ENCODE peak calls at places on chromosome 19, in six cellular contexts. One of them, this sample, is unnamed.

GRCh38 chr19:12723643-12724426 is at the start of gene TNPO2:
- DNase-seq in NCI-H460: peak; percentile 38
- DNase-seq in HT1080: no peak
- DNase-seq in stimulated activated CD8-positive, alpha-beta memory T cell treated with anti-CD3 and anti-CD28 coated beads, Interleukin-7, amount 100 ng/mL, for 4 hours: peak; percentile 52
- DNase-seq in cardiac muscle cell: peak; percentile 83
- DNase-seq in cerebellar cortex: peak; percentile 87
- DNase-seq in this sample: no peak

GRCh38 chr19:1453525-1454371 is 3.8 kb downstream of the APC2 start:
- DNase-seq in NCI-H460: no peak
- DNase-seq in cerebellar cortex: peak; percentile 60
- DNase-seq in cardiac muscle cell: peak; percentile 36
- DNase-seq in HT1080: peak; percentile 43
- DNase-seq in stimulated activated CD8-positive, alpha-beta memory T cell treated with anti-CD3 and anti-CD28 coated beads, Interleukin-7, amount 100 ng/mL, for 4 hours: no peak
- DNase-seq in this sample: peak; percentile 64

GRCh38 chr19:39154626-39155100 is 29.1 kb downstream of the PAK4 start:
- DNase-seq in stimulated activated CD8-positive, alpha-beta memory T cell treated with anti-CD3 and anti-CD28 coated beads, Interleukin-7, amount 100 ng/mL, for 4 hours: no peak
- DNase-seq in HT1080: no peak
- DNase-seq in cerebellar cortex: no peak
- DNase-seq in cardiac muscle cell: no peak
- DNase-seq in NCI-H460: no peak
- DNase-seq in this sample: peak; percentile 89

GRCh38 chr19:30095171-30095570 is 153.1 kb downstream of the URI1 start:
- DNase-seq in stimulated activated CD8-positive, alpha-beta memory T cell treated with anti-CD3 and anti-CD28 coated beads, Interleukin-7, amount 100 ng/mL, for 4 hours: no peak
- DNase-seq in HT1080: no peak
- DNase-seq in cardiac muscle cell: no peak
- DNase-seq in cerebellar cortex: no peak
- DNase-seq in NCI-H460: no peak
- DNase-seq in this sample: no peak

GRCh38 chr19:41758846-41759245 is 3.5 kb downstream of the CEACAM6 start:
- DNase-seq in cerebellar cortex: peak; percentile 2
- DNase-seq in cardiac muscle cell: no peak
- DNase-seq in stimulated activated CD8-positive, alpha-beta memory T cell treated with anti-CD3 and anti-CD28 coated beads, Interleukin-7, amount 100 ng/mL, for 4 hours: no peak
- DNase-seq in NCI-H460: no peak
- DNase-seq in HT1080: no peak
- DNase-seq in this sample: no peak

GRCh38 chr19:57560049-57560491 is 407 bp upstream of the ZNF550 start:
- DNase-seq in cardiac muscle cell: no peak
- DNase-seq in cerebellar cortex: no peak
- DNase-seq in stimulated activated CD8-positive, alpha-beta memory T cell treated with anti-CD3 and anti-CD28 coated beads, Interleukin-7, amount 100 ng/mL, for 4 hours: no peak
- DNase-seq in NCI-H460: peak; percentile 41
- DNase-seq in HT1080: peak; percentile 79
- DNase-seq in this sample: peak; percentile 41

GRCh38 chr19:45900661-45901431 is 1.6 kb downstream of the MYPOP start:
- DNase-seq in NCI-H460: no peak
- DNase-seq in cardiac muscle cell: no peak
- DNase-seq in stimulated activated CD8-positive, alpha-beta memory T cell treated with anti-CD3 and anti-CD28 coated beads, Interleukin-7, amount 100 ng/mL, for 4 hours: no peak
- DNase-seq in HT1080: no peak
- DNase-seq in cerebellar cortex: no peak
- DNase-seq in this sample: no peak

GRCh38 chr19:41739361-41739760 is 16.0 kb upstream of the CEACAM6 start:
- DNase-seq in NCI-H460: no peak
- DNase-seq in stimulated activated CD8-positive, alpha-beta memory T cell treated with anti-CD3 and anti-CD28 coated beads, Interleukin-7, amount 100 ng/mL, for 4 hours: no peak
- DNase-seq in cerebellar cortex: no peak
- DNase-seq in cardiac muscle cell: no peak
- DNase-seq in HT1080: no peak
- DNase-seq in this sample: no peak

GRCh38 chr19:21492932-21493906 is 12.2 kb upstream of the ZNF429 start:
- DNase-seq in cardiac muscle cell: no peak
- DNase-seq in cerebellar cortex: no peak
- DNase-seq in HT1080: no peak
- DNase-seq in stimulated activated CD8-positive, alpha-beta memory T cell treated with anti-CD3 and anti-CD28 coated beads, Interleukin-7, amount 100 ng/mL, for 4 hours: no peak
- DNase-seq in NCI-H460: no peak
- DNase-seq in this sample: no peak

GRCh38 chr19:20926796-20927195 is 3.7 kb downstream of the ZNF85 start:
- DNase-seq in stimulated activated CD8-positive, alpha-beta memory T cell treated with anti-CD3 and anti-CD28 coated beads, Interleukin-7, amount 100 ng/mL, for 4 hours: no peak
- DNase-seq in cardiac muscle cell: no peak
- DNase-seq in NCI-H460: no peak
- DNase-seq in cerebellar cortex: no peak
- DNase-seq in HT1080: no peak
- DNase-seq in this sample: no peak

GRCh38 chr19:510606-511100 is 3.4 kb downstream of the TPGS1 start:
- DNase-seq in cerebellar cortex: peak; percentile 83
- DNase-seq in NCI-H460: peak; percentile 72
- DNase-seq in cardiac muscle cell: peak; percentile 92
- DNase-seq in stimulated activated CD8-positive, alpha-beta memory T cell treated with anti-CD3 and anti-CD28 coated beads, Interleukin-7, amount 100 ng/mL, for 4 hours: peak; percentile 85
- DNase-seq in HT1080: peak; percentile 86
- DNase-seq in this sample: peak; percentile 78

GRCh38 chr19:10858204-10858828 is 10.1 kb downstream of the C19orf38 start:
- DNase-seq in HT1080: no peak
- DNase-seq in stimulated activated CD8-positive, alpha-beta memory T cell treated with anti-CD3 and anti-CD28 coated beads, Interleukin-7, amount 100 ng/mL, for 4 hours: peak; percentile 18
- DNase-seq in cardiac muscle cell: peak; percentile 53
- DNase-seq in NCI-H460: no peak
- DNase-seq in cerebellar cortex: no peak
- DNase-seq in this sample: no peak

GRCh38 chr19:48656840-48657474 is 11.0 kb upstream of the CA11 start:
- DNase-seq in NCI-H460: no peak
- DNase-seq in stimulated activated CD8-positive, alpha-beta memory T cell treated with anti-CD3 and anti-CD28 coated beads, Interleukin-7, amount 100 ng/mL, for 4 hours: no peak
- DNase-seq in cardiac muscle cell: no peak
- DNase-seq in HT1080: peak; percentile 75
- DNase-seq in cerebellar cortex: peak; percentile 36
- DNase-seq in this sample: no peak

GRCh38 chr19:41705393-41706174 is 2.8 kb upstream of the CEACAM5 start:
- DNase-seq in HT1080: no peak
- DNase-seq in cerebellar cortex: no peak
- DNase-seq in stimulated activated CD8-positive, alpha-beta memory T cell treated with anti-CD3 and anti-CD28 coated beads, Interleukin-7, amount 100 ng/mL, for 4 hours: no peak
- DNase-seq in cardiac muscle cell: no peak
- DNase-seq in NCI-H460: peak; percentile 16
- DNase-seq in this sample: no peak

GRCh38 chr19:46953955-46954501 is 65.6 kb upstream of the NPAS1 start:
- DNase-seq in cerebellar cortex: no peak
- DNase-seq in cardiac muscle cell: no peak
- DNase-seq in stimulated activated CD8-positive, alpha-beta memory T cell treated with anti-CD3 and anti-CD28 coated beads, Interleukin-7, amount 100 ng/mL, for 4 hours: no peak
- DNase-seq in NCI-H460: no peak
- DNase-seq in HT1080: no peak
- DNase-seq in this sample: no peak

GRCh38 chr19:9205506-9206113 is 13.8 kb downstream of the OR7D4 start:
- DNase-seq in NCI-H460: peak; percentile 20
- DNase-seq in stimulated activated CD8-positive, alpha-beta memory T cell treated with anti-CD3 and anti-CD28 coated beads, Interleukin-7, amount 100 ng/mL, for 4 hours: peak; percentile 44
- DNase-seq in cerebellar cortex: peak; percentile 75
- DNase-seq in HT1080: peak; percentile 53
- DNase-seq in cardiac muscle cell: peak; percentile 50
- DNase-seq in this sample: peak; percentile 72

GRCh38 chr19:48963371-48964204 is 1.5 kb upstream of the FTL start:
- DNase-seq in stimulated activated CD8-positive, alpha-beta memory T cell treated with anti-CD3 and anti-CD28 coated beads, Interleukin-7, amount 100 ng/mL, for 4 hours: peak; percentile 62
- DNase-seq in NCI-H460: peak; percentile 65
- DNase-seq in cardiac muscle cell: peak; percentile 55
- DNase-seq in HT1080: peak; percentile 79
- DNase-seq in cerebellar cortex: peak; percentile 66
- DNase-seq in this sample: peak; percentile 68

GRCh38 chr19:17797397-17798201 is 2.7 kb downstream of the B3GNT3 start:
- DNase-seq in stimulated activated CD8-positive, alpha-beta memory T cell treated with anti-CD3 and anti-CD28 coated beads, Interleukin-7, amount 100 ng/mL, for 4 hours: no peak
- DNase-seq in cerebellar cortex: no peak
- DNase-seq in HT1080: peak; percentile 79
- DNase-seq in cardiac muscle cell: no peak
- DNase-seq in NCI-H460: peak; percentile 54
- DNase-seq in this sample: no peak

GRCh38 chr19:45922281-45922680 is 7.7 kb upstream of the NANOS2 start:
- DNase-seq in cerebellar cortex: peak; percentile 44
- DNase-seq in NCI-H460: no peak
- DNase-seq in cardiac muscle cell: no peak
- DNase-seq in HT1080: no peak
- DNase-seq in stimulated activated CD8-positive, alpha-beta memory T cell treated with anti-CD3 and anti-CD28 coated beads, Interleukin-7, amount 100 ng/mL, for 4 hours: no peak
- DNase-seq in this sample: no peak

GRCh38 chr19:2255982-2256685 is at the start of gene JSRP1:
- DNase-seq in cardiac muscle cell: no peak
- DNase-seq in cerebellar cortex: no peak
- DNase-seq in stimulated activated CD8-positive, alpha-beta memory T cell treated with anti-CD3 and anti-CD28 coated beads, Interleukin-7, amount 100 ng/mL, for 4 hours: no peak
- DNase-seq in NCI-H460: no peak
- DNase-seq in HT1080: no peak
- DNase-seq in this sample: peak; percentile 75

GRCh38 chr19:46634045-46634655 is 1.9 kb downstream of the GNG8 start:
- DNase-seq in cerebellar cortex: peak; percentile 62
- DNase-seq in HT1080: no peak
- DNase-seq in cardiac muscle cell: peak; percentile 88
- DNase-seq in stimulated activated CD8-positive, alpha-beta memory T cell treated with anti-CD3 and anti-CD28 coated beads, Interleukin-7, amount 100 ng/mL, for 4 hours: peak; percentile 80
- DNase-seq in NCI-H460: peak; percentile 85
- DNase-seq in this sample: peak; percentile 89

GRCh38 chr19:3420909-3421619 is 54.7 kb downstream of the NFIC start:
- DNase-seq in cardiac muscle cell: no peak
- DNase-seq in stimulated activated CD8-positive, alpha-beta memory T cell treated with anti-CD3 and anti-CD28 coated beads, Interleukin-7, amount 100 ng/mL, for 4 hours: no peak
- DNase-seq in cerebellar cortex: no peak
- DNase-seq in NCI-H460: no peak
- DNase-seq in HT1080: no peak
- DNase-seq in this sample: no peak

GRCh38 chr19:4066682-4067395 is at the start of gene ZBTB7A:
- DNase-seq in NCI-H460: no peak
- DNase-seq in cerebellar cortex: peak; percentile 83
- DNase-seq in cardiac muscle cell: peak; percentile 92
- DNase-seq in stimulated activated CD8-positive, alpha-beta memory T cell treated with anti-CD3 and anti-CD28 coated beads, Interleukin-7, amount 100 ng/mL, for 4 hours: peak; percentile 81
- DNase-seq in HT1080: peak; percentile 48
- DNase-seq in this sample: peak; percentile 87

GRCh38 chr19:38774181-38774950 is 1.0 kb upstream of the LGALS7 start:
- DNase-seq in HT1080: no peak
- DNase-seq in cardiac muscle cell: no peak
- DNase-seq in stimulated activated CD8-positive, alpha-beta memory T cell treated with anti-CD3 and anti-CD28 coated beads, Interleukin-7, amount 100 ng/mL, for 4 hours: no peak
- DNase-seq in cerebellar cortex: no peak
- DNase-seq in NCI-H460: no peak
- DNase-seq in this sample: no peak

GRCh38 chr19:43438291-43439162 is 23.8 kb downstream of the TEX101 start:
- DNase-seq in HT1080: no peak
- DNase-seq in cerebellar cortex: no peak
- DNase-seq in stimulated activated CD8-positive, alpha-beta memory T cell treated with anti-CD3 and anti-CD28 coated beads, Interleukin-7, amount 100 ng/mL, for 4 hours: no peak
- DNase-seq in NCI-H460: peak; percentile 47
- DNase-seq in cardiac muscle cell: no peak
- DNase-seq in this sample: no peak

GRCh38 chr19:18593367-18594095 is 4.9 kb downstream of the REX1BD start:
- DNase-seq in cardiac muscle cell: no peak
- DNase-seq in NCI-H460: no peak
- DNase-seq in stimulated activated CD8-positive, alpha-beta memory T cell treated with anti-CD3 and anti-CD28 coated beads, Interleukin-7, amount 100 ng/mL, for 4 hours: no peak
- DNase-seq in HT1080: no peak
- DNase-seq in cerebellar cortex: no peak
- DNase-seq in this sample: no peak

GRCh38 chr19:45146716-45147337 is 14.0 kb downstream of the NKPD1 start:
- DNase-seq in HT1080: no peak
- DNase-seq in cardiac muscle cell: no peak
- DNase-seq in stimulated activated CD8-positive, alpha-beta memory T cell treated with anti-CD3 and anti-CD28 coated beads, Interleukin-7, amount 100 ng/mL, for 4 hours: no peak
- DNase-seq in NCI-H460: no peak
- DNase-seq in cerebellar cortex: no peak
- DNase-seq in this sample: no peak

GRCh38 chr19:40632311-40633036 is 31.3 kb downstream of the LTBP4 start:
- DNase-seq in NCI-H460: no peak
- DNase-seq in cardiac muscle cell: no peak
- DNase-seq in HT1080: no peak
- DNase-seq in stimulated activated CD8-positive, alpha-beta memory T cell treated with anti-CD3 and anti-CD28 coated beads, Interleukin-7, amount 100 ng/mL, for 4 hours: no peak
- DNase-seq in cerebellar cortex: no peak
- DNase-seq in this sample: no peak

GRCh38 chr19:4671182-4671851 is 1.2 kb upstream of the MYDGF start:
- DNase-seq in HT1080: no peak
- DNase-seq in cerebellar cortex: peak; percentile 68
- DNase-seq in cardiac muscle cell: no peak
- DNase-seq in stimulated activated CD8-positive, alpha-beta memory T cell treated with anti-CD3 and anti-CD28 coated beads, Interleukin-7, amount 100 ng/mL, for 4 hours: no peak
- DNase-seq in NCI-H460: no peak
- DNase-seq in this sample: no peak